ENCODE peak calls at places on chromosomes 3 and 15, in eight cellular contexts. M is B cell; D is T-helper 9 cell; U is hepatic stellate cell; Q is heart right ventricle; K is stimulated activated CD8-positive, alpha-beta memory T cell treated with anti-CD3 and anti-CD28 coated beads, Interleukin-12 subunit alpha, Interleukin-12 subunit beta, amount 100 ng/mL, for 1 hour; P is Calu3; V is activated naive CD4-positive, alpha-beta T cell treated with anti-CD3 and anti-CD28 coated beads, Interleukin-2, amount 50 U/mL, for 72 hours. R is an unnamed sample.

GRCh38 chr3:78086150-78086549 is 1046.3 kb downstream of the ROBO2 start:
- DNase-seq in U (no peak), Q (no peak), V (no peak), K (no peak), M (no peak), D (no peak), P (no peak), R (peak)

GRCh38 chr3:124986153-124987143 is 51.9 kb upstream of the MUC13 start:
- DNase-seq in P (peak), U (peak), V (no peak), D (no peak), K (no peak), Q (no peak), M (no peak), R (peak)

GRCh38 chr3:195208183-195208582 is 62.8 kb downstream of the XXYLT1 start:
- DNase-seq in D (no peak), M (no peak), V (no peak), K (no peak), Q (no peak), P (no peak), U (no peak), R (no peak)

GRCh38 chr3:18666655-18667054 is 241.5 kb upstream of the SATB1 start:
- DNase-seq in U (no peak), D (no peak), M (no peak), K (no peak), P (no peak), Q (no peak), V (no peak), R (no peak)

GRCh38 chr3:37688756-37689155 is 172.9 kb upstream of the CTDSPL start:
- DNase-seq in U (no peak), V (no peak), D (no peak), P (no peak), K (no peak), Q (no peak), M (no peak), R (no peak)

GRCh38 chr15:25830844-25831443 is 32.2 kb downstream of the ATP10A start:
- DNase-seq in K (no peak), U (peak), P (no peak), D (no peak), Q (no peak), V (no peak), M (no peak), R (no peak)

GRCh38 chr3:130759692-130760338 is 13.2 kb upstream of the PIK3R4 start:
- DNase-seq in U (peak), D (peak), M (peak), K (no peak), P (peak), Q (no peak), V (no peak), R (peak)

GRCh38 chr3:128198313-128198712 is 45.0 kb downstream of the EEFSEC start:
- DNase-seq in K (no peak), U (no peak), D (no peak), M (no peak), Q (no peak), P (no peak), V (no peak), R (no peak)

GRCh38 chr15:57403532-57403931 is 27.2 kb downstream of the CGNL1 start:
- DNase-seq in K (no peak), D (no peak), U (no peak), M (no peak), P (no peak), Q (no peak), V (no peak), R (no peak)

GRCh38 chr3:14374444-14374883 is 27.9 kb upstream of the SLC6A6 start:
- DNase-seq in Q (peak), D (no peak), K (no peak), P (peak), M (no peak), U (no peak), V (no peak), R (no peak)

GRCh38 chr3:60053518-60054265 is 1003.9 kb upstream of the CFAP20DC start:
- DNase-seq in Q (no peak), D (no peak), M (no peak), U (no peak), P (no peak), V (no peak), K (no peak), R (no peak)

GRCh38 chr3:137304313-137305056 is 346.7 kb downstream of the IL20RB start:
- DNase-seq in K (no peak), V (no peak), D (no peak), Q (no peak), P (no peak), M (no peak), U (no peak), R (no peak)

GRCh38 chr3:128553560-128553959 is 60.6 kb upstream of the GATA2 start:
- DNase-seq in U (no peak), P (no peak), M (no peak), D (no peak), Q (no peak), V (no peak), K (no peak), R (no peak)